ENCODE peak calls at places on chromosomes 12 and 14, in nine cellular contexts. J, H, E, D, O, X, B, I and K are unnamed samples. For H3K4me1, the result is how much of the 10 kb centered on the place peaks cover.

GRCh38 chr12:49089831-49090773 is 4.5 kb downstream of the DHH start:
- ATAC-seq in E (peak), I (no peak), O (peak), X (no peak), J (no peak), D (peak), B (no peak), H (no peak), K (no peak)

GRCh38 chr12:104680506-104680905 is 223.8 kb downstream of the CHST11 start:
- ATAC-seq in J (no peak), E (no peak), I (no peak), X (no peak), B (no peak), O (no peak), H (no peak), D (no peak), K (no peak)

GRCh38 chr12:70045514-70045913 is 197.7 kb upstream of the CNOT2 start:
- ATAC-seq in O (no peak), B (no peak), D (peak), H (no peak), J (no peak), I (peak), E (no peak), X (peak), K (no peak)

GRCh38 chr12:89236237-89236636 is 116.1 kb downstream of the DUSP6 start:
- ATAC-seq in D (no peak), X (peak), O (peak), H (peak), B (no peak), E (no peak), J (no peak), I (no peak), K (no peak)

GRCh38 chr14:102584871-102585869 is 7.3 kb upstream of the RCOR1 start:
- ATAC-seq in J (no peak), I (no peak), B (no peak), H (peak), O (no peak), D (peak), E (no peak), X (peak), K (no peak)

GRCh38 chr12:26940820-26941219 is 2.5 kb downstream of the FGFR1OP2 start:
- ATAC-seq in E (no peak), O (no peak), D (no peak), B (no peak), H (no peak), X (no peak), J (no peak), I (no peak), K (no peak)

GRCh38 chr12:28232212-28232928 is 42.1 kb downstream of the CCDC91 start:
- ATAC-seq in J (no peak), D (no peak), I (no peak), X (no peak), E (no peak), O (no peak), H (no peak), B (no peak), K (no peak)

GRCh38 chr12:104456417-104456949 is at the start of gene CHST11:
- ATAC-seq in E (peak), X (peak), O (peak), B (peak), I (peak), H (peak), D (peak), J (peak), K (peak)

GRCh38 chr12:69275471-69275891 is 36.1 kb downstream of the CPSF6 start:
- ATAC-seq in E (no peak), H (peak), J (peak), B (no peak), D (no peak), O (no peak), I (peak), X (no peak), K (no peak)

GRCh38 chr12:122004633-122005071 is 17.0 kb upstream of the BCL7A start:
- ATAC-seq in J (peak), E (no peak), B (peak), I (peak), D (peak), X (no peak), O (peak), H (no peak), K (no peak)

GRCh38 chr12:94114166-94114565 is 34.2 kb upstream of the PLXNC1 start:
- ATAC-seq in X (no peak), B (no peak), O (no peak), I (no peak), J (no peak), E (no peak), H (no peak), D (no peak), K (no peak)

GRCh38 chr12:118402251-118402650 is 25.9 kb downstream of the SUDS3 start:
- ATAC-seq in D (no peak), E (no peak), O (peak), X (peak), I (peak), B (peak), J (peak), H (no peak), K (peak)

GRCh38 chr12:39393179-39393578 is 49.7 kb downstream of the KIF21A start:
- ATAC-seq in E (no peak), I (peak), X (no peak), D (no peak), H (no peak), O (no peak), B (no peak), J (peak), K (no peak)

GRCh38 chr12:131604146-131604844 is 106.6 kb upstream of the SFSWAP start:
- ATAC-seq in E (no peak), D (peak), X (no peak), I (no peak), J (no peak), B (no peak), H (no peak), O (no peak), K (no peak)

GRCh38 chr14:21536395-21537087 is 10.4 kb upstream of the SALL2 start:
- ATAC-seq in X (peak), H (peak), E (no peak), B (peak), O (peak), I (no peak), D (no peak), J (no peak), K (no peak)

GRCh38 chr14:64556526-64556925 is 6.8 kb downstream of the PPP1R36 start:
- ATAC-seq in I (no peak), J (no peak), B (no peak), D (no peak), O (peak), X (peak), E (peak), H (peak), K (peak)

GRCh38 chr12:6392499-6392898 is 8.5 kb downstream of the LTBR start:
- ATAC-seq in J (peak), D (peak), O (no peak), H (peak), I (peak), X (no peak), B (no peak), E (peak), K (peak)

GRCh38 chr12:122834921-122835692 is at the start of gene HIP1R:
- ATAC-seq in I (peak), H (peak), B (peak), D (peak), O (peak), E (peak), X (peak), J (peak), K (peak)

GRCh38 chr12:76860301-76860700 is 18.5 kb downstream of the CSRP2 start:
- ATAC-seq in I (no peak), D (no peak), X (no peak), E (no peak), B (no peak), O (no peak), H (no peak), J (no peak), K (no peak)

GRCh38 chr12:101759396-101760047 is 20.3 kb upstream of the SYCP3 start:
- ATAC-seq in J (no peak), E (peak), D (peak), O (peak), X (peak), H (peak), I (peak), B (no peak), K (no peak)

GRCh38 chr12:3137268-3137761 is 60.1 kb downstream of the TSPAN9 start:
- ATAC-seq in H (peak), B (peak), J (peak), E (peak), D (peak), O (peak), X (peak), I (peak), K (peak)

GRCh38 chr14:90795744-90796143 is 20.5 kb downstream of the TTC7B start:
- ATAC-seq in J (no peak), E (peak), B (peak), X (peak), O (peak), H (peak), D (peak), I (peak), K (no peak)

GRCh38 chr12:91851741-91852477 is 293.7 kb downstream of the BTG1 start:
- ATAC-seq in E (no peak), H (no peak), X (no peak), I (no peak), J (no peak), D (no peak), B (no peak), O (no peak), K (no peak)

DNA sequence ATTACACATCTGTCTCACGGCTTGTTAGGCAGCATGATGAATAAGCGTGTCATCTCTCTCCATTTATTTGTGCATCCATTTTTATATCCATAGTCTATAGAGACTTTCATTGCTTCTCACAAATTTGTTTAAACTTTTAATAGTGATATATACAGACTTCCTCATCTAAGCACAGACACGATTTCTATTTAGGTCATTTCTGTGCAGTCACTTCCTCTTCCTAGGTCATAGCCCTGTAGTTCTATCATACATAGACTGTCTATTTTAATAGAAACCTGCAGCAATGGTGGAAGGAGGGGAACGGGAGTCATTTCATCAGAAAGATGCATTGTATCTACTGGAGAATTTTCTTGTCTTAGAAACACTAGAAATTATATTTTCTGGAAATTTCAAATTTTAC is 133.4 kb upstream of the FGD4 start:
- ATAC-seq in H (no peak), J (no peak), I (no peak), B (no peak), X (no peak), D (peak), E (no peak), O (peak), K (no peak)
- H3K4me1 ChIP-seq in H (under half), J (under half), I (under half), B (under half), X (under half), D (under half), E (under half), O (under half), K (under half)

DNA sequence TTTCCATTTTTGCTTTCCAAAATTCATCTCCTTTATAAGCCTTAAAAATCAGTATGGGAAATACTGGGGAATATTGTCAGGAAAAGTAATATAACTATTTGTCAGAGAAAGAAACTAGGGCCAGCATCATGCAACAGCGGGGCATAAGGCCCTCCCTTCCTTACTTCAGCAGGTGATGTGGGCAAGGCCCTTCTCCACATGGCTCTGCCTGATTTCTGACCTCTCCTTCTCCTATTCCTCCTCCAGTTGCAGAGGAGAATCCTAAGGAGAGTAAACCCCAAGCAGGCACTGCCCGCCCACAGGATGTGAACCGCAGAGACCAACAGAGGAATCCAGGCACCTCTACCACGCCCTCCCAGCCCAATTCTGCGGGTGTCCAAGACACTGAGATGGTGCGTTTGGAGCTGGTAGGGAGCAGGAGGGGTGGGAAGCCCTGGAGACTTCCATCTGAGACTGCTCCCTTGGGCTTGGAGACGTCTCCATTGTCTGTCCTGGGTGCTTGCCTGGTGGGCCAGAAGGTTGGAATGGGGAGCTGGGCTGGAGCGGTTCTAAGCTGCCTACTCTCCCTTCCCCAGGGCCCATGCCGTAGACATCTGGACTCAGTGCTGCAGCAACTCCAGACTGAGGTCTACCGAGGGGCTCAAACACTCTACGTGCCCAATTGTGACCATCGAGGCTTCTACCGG is 2.7 kb upstream of the SOAT2 start:
- ATAC-seq in E (no peak), D (no peak), I (no peak), H (no peak), X (no peak), B (no peak), J (no peak), O (no peak), K (no peak)
- H3K4me1 ChIP-seq in E (under half), D (under half), I (half or more), H (under half), X (under half), B (under half), J (under half), O (under half), K (half or more)

GRCh38 chr12:15787801-15788200 is 1.4 kb downstream of the EPS8 start:
- ATAC-seq in B (no peak), X (no peak), I (no peak), E (no peak), J (no peak), H (no peak), D (no peak), O (no peak), K (no peak)

GRCh38 chr12:15779925-15780324 is 9.3 kb downstream of the EPS8 start:
- ATAC-seq in E (no peak), H (no peak), D (no peak), O (no peak), B (no peak), X (no peak), I (no peak), J (no peak), K (no peak)

GRCh38 chr12:15782667-15783066 is 6.5 kb downstream of the EPS8 start:
- ATAC-seq in H (no peak), I (no peak), X (no peak), B (no peak), J (no peak), E (no peak), D (no peak), O (no peak), K (no peak)

GRCh38 chr12:15778126-15778525 is 11.1 kb downstream of the EPS8 start:
- ATAC-seq in X (no peak), O (no peak), I (no peak), H (no peak), E (no peak), J (no peak), D (no peak), B (no peak), K (no peak)

DNA sequence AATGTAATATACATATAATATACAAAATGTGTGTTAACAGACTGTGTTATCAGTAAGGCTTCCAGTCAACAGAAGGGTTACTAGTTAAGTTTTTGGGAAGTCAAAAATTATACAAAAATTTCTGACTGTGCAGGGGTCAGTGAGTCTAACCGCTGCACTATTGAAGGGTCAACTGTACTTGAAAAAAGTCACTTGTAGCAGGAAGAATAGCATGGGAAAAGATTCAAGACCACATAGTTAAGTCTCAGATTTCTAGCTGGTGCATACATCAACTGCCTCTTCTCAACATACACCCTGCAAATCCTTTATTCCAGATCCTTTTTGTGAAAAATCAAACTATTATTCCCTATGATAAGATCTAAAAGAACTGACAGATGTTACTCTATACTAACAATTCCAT is 5.9 kb downstream of the EPS8 start:
- ATAC-seq in I (no peak), X (no peak), O (no peak), E (no peak), H (no peak), D (no peak), B (no peak), J (no peak), K (no peak)
- H3K4me1 ChIP-seq in I (under half), X (under half), O (under half), E (half or more), H (under half), D (under half), B (under half), J (under half), K (under half)

GRCh38 chr12:1919284-1919683 is 832 bp upstream of the CACNA2D4 start:
- ATAC-seq in X (no peak), J (no peak), B (no peak), E (no peak), D (no peak), O (no peak), I (no peak), H (no peak), K (no peak)

GRCh38 chr12:1917172-1918070 is 1.0 kb downstream of the CACNA2D4 start:
- ATAC-seq in E (no peak), D (peak), O (no peak), I (no peak), B (no peak), J (peak), X (no peak), H (peak), K (no peak)

GRCh38 chr12:1919763-1920162 is 1.3 kb upstream of the CACNA2D4 start:
- ATAC-seq in H (no peak), D (no peak), J (no peak), B (no peak), O (no peak), E (no peak), I (no peak), X (no peak), K (no peak)

GRCh38 chr12:1918081-1918874 is at the start of gene CACNA2D4:
- ATAC-seq in H (no peak), E (no peak), J (no peak), B (no peak), D (no peak), I (no peak), O (no peak), X (no peak), K (no peak)

GRCh38 chr12:1918875-1919236 is 404 bp upstream of the CACNA2D4 start:
- ATAC-seq in D (no peak), O (no peak), J (no peak), B (no peak), X (no peak), H (no peak), I (no peak), E (no peak), K (no peak)
- H3K4me1 ChIP-seq in D (under half), O (under half), J (under half), B (under half), X (under half), H (under half), I (under half), E (under half), K (under half)

GRCh38 chr14:75539165-75539561 is 16.9 kb downstream of the BATF start:
- ATAC-seq in O (no peak), I (no peak), J (no peak), E (no peak), D (no peak), H (no peak), B (no peak), X (no peak), K (no peak)

GRCh38 chr14:75542585-75543091 is 20.4 kb downstream of the BATF start:
- ATAC-seq in H (peak), O (peak), E (peak), J (peak), B (peak), D (peak), X (no peak), I (peak), K (peak)

GRCh38 chr14:75540479-75540851 is 18.2 kb downstream of the BATF start:
- ATAC-seq in X (no peak), E (no peak), O (no peak), J (no peak), D (no peak), H (no peak), I (no peak), B (no peak), K (no peak)

GRCh38 chr14:75537071-75537470 is 14.8 kb downstream of the BATF start:
- ATAC-seq in X (no peak), J (no peak), D (no peak), B (no peak), E (no peak), O (no peak), H (no peak), I (no peak), K (no peak)

DNA sequence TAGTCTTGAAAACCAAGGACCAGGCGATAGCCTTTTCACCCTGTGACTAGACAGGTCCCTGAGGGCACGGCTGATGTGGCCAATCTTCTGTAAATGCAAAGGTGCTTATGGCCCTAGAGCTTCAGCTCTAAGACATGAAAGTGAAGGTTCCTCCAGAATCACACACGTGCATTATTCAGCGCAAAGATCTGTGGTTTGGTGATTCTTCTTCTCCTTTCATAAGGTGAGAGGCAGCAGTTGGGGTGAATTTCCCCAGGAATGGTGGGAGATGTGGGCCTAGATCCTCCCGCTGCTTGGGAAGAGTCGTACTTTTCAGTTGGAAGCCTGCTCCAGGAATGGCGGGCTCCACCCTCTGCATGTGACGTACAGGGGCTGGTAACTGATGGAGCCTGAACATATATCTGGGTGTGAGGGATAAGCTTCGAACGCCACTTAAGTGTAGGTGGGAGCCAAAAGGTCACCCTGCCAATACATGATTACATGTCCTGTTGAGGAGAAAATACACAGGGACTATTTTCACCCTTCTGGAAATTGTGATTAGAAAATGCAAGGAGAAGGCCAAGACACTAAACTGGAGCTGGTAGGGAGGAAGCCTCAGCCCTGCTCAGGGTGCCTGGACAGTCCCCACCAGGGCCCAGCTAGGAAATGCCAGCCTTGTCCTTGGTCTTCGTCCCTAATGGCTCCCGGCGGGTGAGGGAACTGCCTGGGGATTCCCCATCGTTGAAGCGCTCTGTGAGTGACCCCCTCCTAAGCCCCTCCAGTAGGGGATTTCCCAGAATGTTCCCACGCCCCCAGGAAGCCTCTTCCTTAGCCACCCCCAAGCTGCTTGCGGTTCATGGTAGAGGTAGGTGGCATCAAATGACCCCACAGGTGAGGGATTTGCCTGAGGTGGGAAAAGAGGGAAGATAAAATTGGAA is 17.6 kb downstream of the BATF start:
- ATAC-seq in D (peak), H (no peak), X (no peak), I (no peak), O (no peak), B (no peak), J (no peak), E (no peak), K (no peak)
- H3K4me1 ChIP-seq in D (under half), H (under half), X (under half), I (under half), O (under half), B (under half), J (under half), E (under half), K (under half)

DNA sequence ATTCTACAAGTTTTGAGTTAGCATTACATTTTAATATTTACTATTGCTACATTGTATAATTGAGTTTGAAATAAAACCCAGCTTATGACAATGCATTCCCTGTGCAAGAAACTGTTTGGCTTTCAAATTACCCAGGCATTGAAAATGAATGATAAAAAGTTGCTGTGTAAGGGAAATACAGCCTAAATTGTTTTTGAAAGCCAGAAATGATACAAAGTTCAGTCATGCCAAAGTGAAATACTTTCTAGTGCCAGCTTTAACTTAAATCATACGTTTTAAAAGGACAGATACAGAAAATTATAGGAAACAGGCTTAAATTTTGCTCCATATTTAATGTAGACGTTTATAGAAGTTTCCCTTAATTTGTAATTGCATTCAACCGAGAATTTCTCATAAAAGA is 2.8 kb downstream of the MGAT2 start:
- ATAC-seq in E (no peak), X (no peak), H (no peak), D (no peak), O (no peak), B (no peak), J (no peak), I (no peak), K (no peak)
- H3K4me1 ChIP-seq in E (under half), X (under half), H (under half), D (under half), O (under half), B (under half), J (under half), I (under half), K (under half)